ENCODE peak calls at places on chromosomes 13 and 19, in eight cellular contexts. One of them, this sample, is unnamed.

GRCh38 chr13:21911916-21912315 is 241.0 kb downstream of the FGF9 start:
- DNase-seq in GM23248: no peak
- DNase-seq in IMR-90: no peak
- DNase-seq in K562: no peak
- DNase-seq in astrocyte: no peak
- DNase-seq in fibroblast of lung: no peak
- DNase-seq in neuronal stem cell: no peak
- DNase-seq in neural progenitor cell: no peak
- DNase-seq in this sample: no peak

GRCh38 chr19:32811151-32811550 is 58.4 kb downstream of the SLC7A9 start:
- DNase-seq in GM23248: no peak
- DNase-seq in IMR-90: no peak
- DNase-seq in K562: no peak
- DNase-seq in astrocyte: no peak
- DNase-seq in fibroblast of lung: no peak
- DNase-seq in neuronal stem cell: no peak
- DNase-seq in neural progenitor cell: no peak
- DNase-seq in this sample: no peak

GRCh38 chr19:13024958-13025653 is 29.8 kb downstream of the NFIX start:
- DNase-seq in GM23248: peak; percentile 56
- DNase-seq in IMR-90: no peak
- DNase-seq in K562: no peak
- DNase-seq in astrocyte: no peak
- DNase-seq in fibroblast of lung: peak; percentile 52
- DNase-seq in neuronal stem cell: no peak
- DNase-seq in neural progenitor cell: peak; percentile 51
- DNase-seq in this sample: no peak

GRCh38 chr19:55539082-55539715 is 2.3 kb upstream of the SBK2 start:
- DNase-seq in GM23248: no peak
- DNase-seq in IMR-90: no peak
- DNase-seq in K562: no peak
- DNase-seq in astrocyte: no peak
- DNase-seq in fibroblast of lung: no peak
- DNase-seq in neuronal stem cell: no peak
- DNase-seq in neural progenitor cell: no peak
- DNase-seq in this sample: no peak

GRCh38 chr19:19613456-19613855 is 5.0 kb downstream of the PBX4 start:
- DNase-seq in GM23248: peak; percentile 71
- DNase-seq in IMR-90: no peak
- DNase-seq in K562: no peak
- DNase-seq in astrocyte: no peak
- DNase-seq in fibroblast of lung: peak; percentile 29
- DNase-seq in neuronal stem cell: no peak
- DNase-seq in neural progenitor cell: no peak
- DNase-seq in this sample: peak; percentile 63

GRCh38 chr13:113863511-113864302 is at the start of gene GAS6:
- DNase-seq in GM23248: peak; percentile 76
- DNase-seq in IMR-90: no peak
- DNase-seq in K562: peak; percentile 64
- DNase-seq in astrocyte: no peak
- DNase-seq in fibroblast of lung: peak; percentile 51
- DNase-seq in neuronal stem cell: peak; percentile 51
- DNase-seq in neural progenitor cell: peak; percentile 79
- DNase-seq in this sample: no peak

GRCh38 chr13:77386880-77387606 is 60.1 kb upstream of the MYCBP2 start:
- DNase-seq in GM23248: peak; percentile 84
- DNase-seq in IMR-90: peak; percentile 33
- DNase-seq in K562: no peak
- DNase-seq in astrocyte: peak; percentile 87
- DNase-seq in fibroblast of lung: peak; percentile 89
- DNase-seq in neuronal stem cell: no peak
- DNase-seq in neural progenitor cell: no peak
- DNase-seq in this sample: no peak

GRCh38 chr19:56162258-56162657 is 13.6 kb upstream of the GALP start:
- DNase-seq in GM23248: no peak
- DNase-seq in IMR-90: peak; percentile 41
- DNase-seq in K562: peak; percentile 67
- DNase-seq in astrocyte: peak; percentile 20
- DNase-seq in fibroblast of lung: peak; percentile 26
- DNase-seq in neuronal stem cell: no peak
- DNase-seq in neural progenitor cell: no peak
- DNase-seq in this sample: no peak

GRCh38 chr19:30085394-30085793 is 143.4 kb downstream of the URI1 start:
- DNase-seq in GM23248: no peak
- DNase-seq in IMR-90: no peak
- DNase-seq in K562: peak; percentile 39
- DNase-seq in astrocyte: no peak
- DNase-seq in fibroblast of lung: peak; percentile 3
- DNase-seq in neuronal stem cell: no peak
- DNase-seq in neural progenitor cell: peak; percentile 47
- DNase-seq in this sample: no peak

GRCh38 chr19:5679289-5680082 is 830 bp downstream of the MICOS13 start:
- DNase-seq in GM23248: no peak
- DNase-seq in IMR-90: no peak
- DNase-seq in K562: no peak
- DNase-seq in astrocyte: no peak
- DNase-seq in fibroblast of lung: no peak
- DNase-seq in neuronal stem cell: no peak
- DNase-seq in neural progenitor cell: no peak
- DNase-seq in this sample: no peak

GRCh38 chr13:49148405-49148804 is 71.7 kb upstream of the MLNR start:
- DNase-seq in GM23248: no peak
- DNase-seq in IMR-90: no peak
- DNase-seq in K562: no peak
- DNase-seq in astrocyte: no peak
- DNase-seq in fibroblast of lung: no peak
- DNase-seq in neuronal stem cell: no peak
- DNase-seq in neural progenitor cell: no peak
- DNase-seq in this sample: no peak

GRCh38 chr13:35684432-35684831 is 207.9 kb upstream of the MAB21L1 start:
- DNase-seq in GM23248: no peak
- DNase-seq in IMR-90: no peak
- DNase-seq in K562: no peak
- DNase-seq in astrocyte: no peak
- DNase-seq in fibroblast of lung: no peak
- DNase-seq in neuronal stem cell: no peak
- DNase-seq in neural progenitor cell: no peak
- DNase-seq in this sample: no peak

GRCh38 chr13:31972453-31972852 is 59.1 kb upstream of the FRY start:
- DNase-seq in GM23248: no peak
- DNase-seq in IMR-90: no peak
- DNase-seq in K562: no peak
- DNase-seq in astrocyte: no peak
- DNase-seq in fibroblast of lung: no peak
- DNase-seq in neuronal stem cell: no peak
- DNase-seq in neural progenitor cell: no peak
- DNase-seq in this sample: no peak

GRCh38 chr19:30227071-30227621 is 145.0 kb upstream of the ZNF536 start:
- DNase-seq in GM23248: no peak
- DNase-seq in IMR-90: no peak
- DNase-seq in K562: no peak
- DNase-seq in astrocyte: no peak
- DNase-seq in fibroblast of lung: no peak
- DNase-seq in neuronal stem cell: no peak
- DNase-seq in neural progenitor cell: peak; percentile 67
- DNase-seq in this sample: no peak

GRCh38 chr13:51451134-51451466 is 1.7 kb downstream of the INTS6 start:
- DNase-seq in GM23248: no peak
- DNase-seq in IMR-90: no peak
- DNase-seq in K562: no peak
- DNase-seq in astrocyte: no peak
- DNase-seq in fibroblast of lung: no peak
- DNase-seq in neuronal stem cell: no peak
- DNase-seq in neural progenitor cell: no peak
- DNase-seq in this sample: no peak

GRCh38 chr19:35295453-35295791 is 3.5 kb downstream of the MAG start:
- DNase-seq in GM23248: no peak
- DNase-seq in IMR-90: no peak
- DNase-seq in K562: no peak
- DNase-seq in astrocyte: no peak
- DNase-seq in fibroblast of lung: no peak
- DNase-seq in neuronal stem cell: no peak
- DNase-seq in neural progenitor cell: no peak
- DNase-seq in this sample: no peak

GRCh38 chr13:29707876-29708543 is 112.5 kb upstream of the SLC7A1 start:
- DNase-seq in GM23248: peak; percentile 79
- DNase-seq in IMR-90: peak; percentile 41
- DNase-seq in K562: peak; percentile 56
- DNase-seq in astrocyte: no peak
- DNase-seq in fibroblast of lung: peak; percentile 44
- DNase-seq in neuronal stem cell: peak; percentile 17
- DNase-seq in neural progenitor cell: peak; percentile 74
- DNase-seq in this sample: no peak

GRCh38 chr13:94415484-94415883 is 64.0 kb downstream of the DCT start:
- DNase-seq in GM23248: no peak
- DNase-seq in IMR-90: no peak
- DNase-seq in K562: no peak
- DNase-seq in astrocyte: no peak
- DNase-seq in fibroblast of lung: no peak
- DNase-seq in neuronal stem cell: no peak
- DNase-seq in neural progenitor cell: peak; percentile 17
- DNase-seq in this sample: no peak

GRCh38 chr19:944663-945241 is 18.9 kb downstream of the ARID3A start:
- DNase-seq in GM23248: no peak
- DNase-seq in IMR-90: no peak
- DNase-seq in K562: no peak
- DNase-seq in astrocyte: no peak
- DNase-seq in fibroblast of lung: no peak
- DNase-seq in neuronal stem cell: no peak
- DNase-seq in neural progenitor cell: no peak
- DNase-seq in this sample: no peak

GRCh38 chr13:23612182-23612581 is 42.0 kb downstream of the TNFRSF19 start:
- DNase-seq in GM23248: no peak
- DNase-seq in IMR-90: no peak
- DNase-seq in K562: no peak
- DNase-seq in astrocyte: no peak
- DNase-seq in fibroblast of lung: no peak
- DNase-seq in neuronal stem cell: no peak
- DNase-seq in neural progenitor cell: no peak
- DNase-seq in this sample: no peak

GRCh38 chr13:23609414-23610186 is 39.4 kb downstream of the TNFRSF19 start:
- DNase-seq in GM23248: peak; percentile 68
- DNase-seq in IMR-90: peak; percentile 77
- DNase-seq in K562: no peak
- DNase-seq in astrocyte: peak; percentile 69
- DNase-seq in fibroblast of lung: peak; percentile 77
- DNase-seq in neuronal stem cell: no peak
- DNase-seq in neural progenitor cell: no peak
- DNase-seq in this sample: no peak

GRCh38 chr13:23608704-23609413 is 38.6 kb downstream of the TNFRSF19 start:
- DNase-seq in GM23248: peak; percentile 72
- DNase-seq in IMR-90: peak; percentile 42
- DNase-seq in K562: no peak
- DNase-seq in astrocyte: no peak
- DNase-seq in fibroblast of lung: no peak
- DNase-seq in neuronal stem cell: no peak
- DNase-seq in neural progenitor cell: no peak
- DNase-seq in this sample: no peak

GRCh38 chr13:23610966-23611486 is 40.8 kb downstream of the TNFRSF19 start:
- DNase-seq in GM23248: peak; percentile 20
- DNase-seq in IMR-90: peak; percentile 53
- DNase-seq in K562: no peak
- DNase-seq in astrocyte: peak; percentile 58
- DNase-seq in fibroblast of lung: peak; percentile 69
- DNase-seq in neuronal stem cell: no peak
- DNase-seq in neural progenitor cell: no peak
- DNase-seq in this sample: no peak

GRCh38 chr13:23610187-23610576 is 40.0 kb downstream of the TNFRSF19 start:
- DNase-seq in GM23248: peak; percentile 51
- DNase-seq in IMR-90: peak; percentile 35
- DNase-seq in K562: no peak
- DNase-seq in astrocyte: peak; percentile 47
- DNase-seq in fibroblast of lung: peak; percentile 51
- DNase-seq in neuronal stem cell: no peak
- DNase-seq in neural progenitor cell: no peak
- DNase-seq in this sample: no peak
- H3K4me3 ChIP-seq in GM23248: peak overlapping the region; percentile 66
- H3K4me3 ChIP-seq in IMR-90: no peak overlapping the region
- H3K4me3 ChIP-seq in K562: no peak overlapping the region
- H3K4me3 ChIP-seq in astrocyte: no peak overlapping the region
- H3K4me3 ChIP-seq in fibroblast of lung: peak overlapping the region; percentile 42
- H3K4me3 ChIP-seq in neuronal stem cell: no peak overlapping the region
- H3K4me3 ChIP-seq in neural progenitor cell: no peak overlapping the region
- H3K4me3 ChIP-seq in this sample: peak overlapping the region; percentile 41

GRCh38 chr19:41784337-41785239 is 11.8 kb upstream of the CEACAM3 start:
- DNase-seq in GM23248: no peak
- DNase-seq in IMR-90: no peak
- DNase-seq in K562: no peak
- DNase-seq in astrocyte: no peak
- DNase-seq in fibroblast of lung: no peak
- DNase-seq in neuronal stem cell: no peak
- DNase-seq in neural progenitor cell: no peak
- DNase-seq in this sample: no peak
- H2AFZ ChIP-seq in GM23248: no peak overlapping the region
- H2AFZ ChIP-seq in IMR-90: no peak overlapping the region
- H2AFZ ChIP-seq in K562: no peak overlapping the region
- H2AFZ ChIP-seq in astrocyte: no peak overlapping the region
- H2AFZ ChIP-seq in fibroblast of lung: no peak overlapping the region
- H2AFZ ChIP-seq in neuronal stem cell: no peak overlapping the region
- H2AFZ ChIP-seq in neural progenitor cell: peak overlapping the region; percentile 28
- H2AFZ ChIP-seq in this sample: no peak overlapping the region

DNA sequence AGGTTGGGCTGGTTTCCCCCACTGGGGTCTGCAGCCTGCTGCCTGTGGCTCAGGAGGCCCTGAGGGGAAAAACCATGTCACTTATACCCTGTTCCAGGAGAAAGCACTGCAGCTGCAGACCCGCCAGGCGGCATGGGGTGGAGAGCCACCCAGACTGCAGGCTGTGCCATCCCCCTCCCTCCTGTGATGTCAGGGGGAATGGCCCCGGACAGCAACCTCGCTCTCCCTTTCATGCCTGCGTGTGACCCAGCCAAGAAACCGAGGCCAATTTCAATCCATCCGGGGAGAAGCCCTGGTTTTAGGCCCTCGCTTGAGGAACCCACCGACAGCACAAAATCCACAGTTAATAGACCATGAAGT is 37.1 kb upstream of the MATK start:
- DNase-seq in GM23248: no peak
- DNase-seq in IMR-90: no peak
- DNase-seq in K562: no peak
- DNase-seq in astrocyte: no peak
- DNase-seq in fibroblast of lung: no peak
- DNase-seq in neuronal stem cell: no peak
- DNase-seq in neural progenitor cell: no peak
- DNase-seq in this sample: no peak
- H3K27me3 ChIP-seq in GM23248: no peaks in the 10 kb centered on the region
- H3K27me3 ChIP-seq in IMR-90: peaks cover 12% of the 10 kb centered on the region
- H3K27me3 ChIP-seq in K562: no peaks in the 10 kb centered on the region
- H3K27me3 ChIP-seq in astrocyte: peaks cover 6% of the 10 kb centered on the region
- H3K27me3 ChIP-seq in fibroblast of lung: no peaks in the 10 kb centered on the region
- H3K27me3 ChIP-seq in neuronal stem cell: peaks cover 23% of the 10 kb centered on the region
- H3K27me3 ChIP-seq in neural progenitor cell: peaks cover 10% of the 10 kb centered on the region
- H3K27me3 ChIP-seq in this sample: peaks cover 19% of the 10 kb centered on the region

DNA sequence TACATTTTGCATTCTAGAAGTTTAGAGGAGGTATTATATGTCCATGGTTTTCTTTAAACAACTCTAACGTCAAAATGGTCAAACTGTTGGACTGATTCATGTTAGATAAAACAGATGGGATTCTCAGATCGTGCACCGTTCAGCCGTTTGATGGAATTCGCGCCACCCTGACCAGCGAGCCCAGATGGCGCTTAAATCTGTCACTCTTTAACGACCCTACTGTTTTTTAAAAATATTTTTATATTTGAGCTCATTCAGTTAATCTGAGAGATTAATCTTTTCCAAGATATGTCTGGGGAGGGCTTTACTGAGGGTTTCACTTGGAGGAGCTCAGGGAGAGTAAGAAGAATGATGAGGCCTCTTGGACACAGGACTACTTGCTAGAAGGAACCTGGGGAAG is 164.4 kb downstream of the TM9SF2 start:
- DNase-seq in GM23248: no peak
- DNase-seq in IMR-90: no peak
- DNase-seq in K562: no peak
- DNase-seq in astrocyte: no peak
- DNase-seq in fibroblast of lung: no peak
- DNase-seq in neuronal stem cell: no peak
- DNase-seq in neural progenitor cell: no peak
- DNase-seq in this sample: no peak
- H3K4me3 ChIP-seq in GM23248: no peak overlapping the region
- H3K4me3 ChIP-seq in IMR-90: no peak overlapping the region
- H3K4me3 ChIP-seq in K562: no peak overlapping the region
- H3K4me3 ChIP-seq in astrocyte: no peak overlapping the region
- H3K4me3 ChIP-seq in fibroblast of lung: no peak overlapping the region
- H3K4me3 ChIP-seq in neuronal stem cell: no peak overlapping the region
- H3K4me3 ChIP-seq in neural progenitor cell: no peak overlapping the region
- H3K4me3 ChIP-seq in this sample: no peak overlapping the region